ENCODE peak calls at places on chromosomes 3 and 15, in four cellular contexts. I is hypothalamus, N is GM20000, Z is hippocampal formation. U is an unnamed sample.

GRCh38 chr15:70053703-70054229 is 44.0 kb downstream of the TLE3 start:
- DNase-seq in Z (no peak), I (no peak), N (no peak), U (no peak)

GRCh38 chr15:70669966-70670658 is 93.2 kb downstream of the UACA start:
- DNase-seq in N (no peak), Z (no peak), I (no peak), U (no peak)

GRCh38 chr15:74179101-74179841 is 5.8 kb downstream of the ISLR start:
- DNase-seq in Z (no peak), N (no peak), I (no peak), U (peak)

GRCh38 chr15:66833372-66833771 is 131.3 kb downstream of the SMAD6 start:
- DNase-seq in Z (no peak), I (no peak), N (no peak), U (no peak)

GRCh38 chr3:193972816-193973215 is 163.1 kb upstream of the HES1 start:
- DNase-seq in I (no peak), N (no peak), Z (no peak), U (no peak)

GRCh38 chr3:112653209-112653871 is 12.4 kb upstream of the CCDC80 start:
- DNase-seq in N (no peak), I (no peak), Z (no peak), U (no peak)

GRCh38 chr3:129665024-129665768 is 58.7 kb upstream of the PLXND1 start:
- DNase-seq in I (no peak), N (no peak), Z (no peak), U (no peak)

GRCh38 chr3:66499881-66500574 is 794 bp downstream of the LRIG1 start:
- DNase-seq in I (peak), N (peak), Z (peak), U (no peak)

GRCh38 chr15:43792761-43793493 is 807 bp downstream of the SERF2 start:
- DNase-seq in N (no peak), I (no peak), Z (no peak), U (no peak)